ENCODE peak calls at places on chromosomes 6 and 20, in five cellular contexts. X, Z, H, D and K are unnamed samples.
A peak's percentile ranks its signal among the peaks of the same experiment; 100 is the strongest.

GRCh38 chr20:7087803-7088202 is 320.3 kb downstream of the BMP2 start:
- DNase-seq in X (no peak), Z (no peak), D (no peak), H (no peak), K (no peak)

GRCh38 chr6:36197739-36198221 is 1.2 kb downstream of the BRPF3 start:
- DNase-seq in X (peak; percentile 31), Z (no peak), D (peak; percentile 21), H (no peak), K (no peak)

GRCh38 chr20:47981242-47981641 is 196.0 kb upstream of the SULF2 start:
- DNase-seq in X (no peak), D (no peak), Z (no peak), H (no peak), K (no peak)

GRCh38 chr20:50267041-50267865 is 76.6 kb downstream of the CEBPB start:
- DNase-seq in X (no peak), H (no peak), D (peak; percentile 88), Z (no peak), K (no peak)

GRCh38 chr6:77072694-77073409 is 390.4 kb downstream of the HTR1B start:
- DNase-seq in D (no peak), X (no peak), Z (no peak), H (no peak), K (no peak)

GRCh38 chr20:38536310-38536709 is 44.7 kb upstream of the ADIG start:
- DNase-seq in H (no peak), D (peak; percentile 73), Z (no peak), X (no peak), K (no peak)

GRCh38 chr6:154719854-154720253 is 13.4 kb upstream of the SCAF8 start:
- DNase-seq in Z (no peak), X (no peak), D (no peak), H (no peak), K (no peak)

GRCh38 chr6:147037881-147038280 is 166.3 kb upstream of the STXBP5 start:
- DNase-seq in Z (no peak), D (no peak), X (no peak), H (no peak), K (no peak)